ENCODE peak calls at places on chromosomes 6 and 20, in eight cellular contexts. F is tibial artery, C is tibial nerve, G is BJ, O is cardiac fibroblast, K is cardiac muscle cell, H is adrenal gland, U is A549. Q is an unnamed sample.

GRCh38 chr6:41059569-41059968 is 6.6 kb downstream of the APOBEC2 start:
- DNase-seq in C (no peak), G (no peak), O (no peak), F (no peak), K (no peak), U (no peak), H (no peak), Q (no peak)

GRCh38 chr6:170095273-170095976 is 195.5 kb downstream of the DLL1 start:
- DNase-seq in K (no peak), H (peak; percentile 5), F (peak; percentile 55), C (no peak), G (no peak), U (no peak), O (no peak), Q (no peak)

GRCh38 chr6:139402935-139403386 is 28.5 kb upstream of the CITED2 start:
- DNase-seq in C (no peak), K (peak; percentile 65), F (no peak), O (peak; percentile 85), H (no peak), U (no peak), G (peak; percentile 97), Q (peak; percentile 24)

GRCh38 chr20:2342243-2342642 is 38.5 kb upstream of the TGM6 start:
- DNase-seq in H (no peak), F (no peak), G (no peak), C (no peak), U (no peak), K (no peak), O (no peak), Q (no peak)

GRCh38 chr20:15039088-15039762 is 701.8 kb upstream of the FLRT3 start:
- DNase-seq in U (peak; percentile 16), O (no peak), F (no peak), H (no peak), K (no peak), C (no peak), G (no peak), Q (no peak)

GRCh38 chr6:29524982-29525639 is 34.4 kb downstream of the UBD start:
- DNase-seq in K (no peak), H (no peak), O (no peak), F (no peak), G (no peak), U (no peak), C (no peak), Q (no peak)

GRCh38 chr20:4585104-4585753 is 136.5 kb upstream of the PRND start:
- DNase-seq in G (no peak), O (peak; percentile 56), H (no peak), K (peak; percentile 79), U (no peak), C (no peak), F (no peak), Q (no peak)

GRCh38 chr20:39070484-39071231 is 108.5 kb downstream of the DHX35 start:
- DNase-seq in H (peak; percentile 38), K (peak; percentile 24), G (no peak), F (no peak), U (no peak), C (no peak), O (peak; percentile 15), Q (peak; percentile 16)

GRCh38 chr20:49508435-49509199 is 26.1 kb upstream of the KCNB1 start:
- DNase-seq in U (peak; percentile 52), H (no peak), K (peak; percentile 62), F (no peak), G (no peak), O (peak; percentile 61), C (no peak), Q (peak; percentile 43)

GRCh38 chr20:5481872-5482271 is 165.1 kb upstream of the PROKR2 start:
- DNase-seq in C (no peak), H (no peak), G (no peak), O (no peak), U (no peak), F (no peak), K (no peak), Q (no peak)

GRCh38 chr6:137709424-137710281 is 157.4 kb upstream of the TNFAIP3 start:
- DNase-seq in F (no peak), G (no peak), O (no peak), K (no peak), H (no peak), U (no peak), C (no peak), Q (no peak)

GRCh38 chr20:35011589-35012226 is 56.0 kb downstream of the MYH7B start:
- DNase-seq in G (no peak), K (no peak), U (no peak), O (no peak), F (no peak), C (no peak), H (no peak), Q (no peak)

GRCh38 chr6:151088599-151088935 is 151.2 kb upstream of the AKAP12 start:
- DNase-seq in C (no peak), H (no peak), G (no peak), F (peak; percentile 32), U (no peak), O (no peak), K (no peak), Q (no peak)

GRCh38 chr6:76230711-76231110 is 158.2 kb upstream of the IMPG1 start:
- DNase-seq in O (no peak), U (peak; percentile 12), G (no peak), K (no peak), H (no peak), F (no peak), C (no peak), Q (no peak)

GRCh38 chr6:90098637-90099036 is 198.0 kb downstream of the BACH2 start:
- DNase-seq in U (no peak), O (peak; percentile 42), C (no peak), H (no peak), K (peak; percentile 39), F (no peak), G (no peak), Q (peak; percentile 9)

GRCh38 chr6:88047510-88048150 is at the start of gene SPACA1:
- DNase-seq in F (no peak), G (no peak), U (no peak), O (no peak), H (no peak), C (no peak), K (no peak), Q (no peak)

GRCh38 chr6:139124887-139125672 is 9.8 kb upstream of the HECA start:
- DNase-seq in G (no peak), F (no peak), H (peak; percentile 78), C (peak; percentile 19), U (peak; percentile 53), K (peak; percentile 89), O (peak; percentile 85), Q (peak; percentile 57)

GRCh38 chr20:43824699-43825402 is 89.8 kb upstream of the TOX2 start:
- DNase-seq in O (peak; percentile 69), U (peak; percentile 12), G (no peak), C (no peak), F (no peak), K (peak; percentile 70), H (no peak), Q (no peak)

GRCh38 chr20:38125157-38126056 is 39.7 kb downstream of the TGM2 start:
- DNase-seq in K (peak; percentile 92), U (peak; percentile 63), G (no peak), H (peak; percentile 61), C (peak; percentile 41), F (peak; percentile 97), O (peak; percentile 90), Q (no peak)

GRCh38 chr6:85068221-85068620 is 303.8 kb upstream of the TBX18 start:
- DNase-seq in H (no peak), G (no peak), K (no peak), C (no peak), F (no peak), O (peak; percentile 12), U (no peak), Q (no peak)

GRCh38 chr6:148445116-148445515 is 102.5 kb downstream of the SASH1 start:
- DNase-seq in G (no peak), U (no peak), K (no peak), O (no peak), H (no peak), F (no peak), C (no peak), Q (no peak)

GRCh38 chr6:44002071-44002590 is 125.1 kb downstream of the MRPL14 start:
- DNase-seq in K (peak; percentile 32), F (no peak), U (peak; percentile 74), O (no peak), C (no peak), G (no peak), H (no peak), Q (no peak)
- H3K4me3 ChIP-seq in K (peak overlapping the region; percentile 12), F (peak overlapping the region; percentile 49), U (peak overlapping the region; percentile 60), O (peak overlapping the region; percentile 41), C (peak overlapping the region; percentile 24), G (peak overlapping the region; percentile 5), H (no peak overlapping the region), Q (peak overlapping the region; percentile 25)

DNA sequence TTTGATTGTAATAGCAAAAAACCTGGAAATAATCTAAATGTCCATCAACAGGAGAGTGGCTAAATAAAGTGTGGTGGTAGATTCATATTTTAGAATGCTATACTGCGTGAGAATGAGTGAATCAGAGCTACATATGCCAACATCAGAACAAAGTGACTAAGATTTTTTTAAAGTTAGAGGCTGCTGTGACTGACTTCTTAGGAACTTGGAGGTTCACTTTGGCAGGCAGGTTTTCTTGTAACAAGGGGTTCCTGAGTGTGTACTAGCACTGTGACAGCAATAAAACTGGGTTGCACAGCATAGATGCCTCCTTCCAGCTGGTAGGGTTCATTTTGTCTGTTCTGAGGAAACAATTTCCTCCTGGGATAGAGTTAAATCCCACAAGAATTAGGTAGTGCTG is 75.3 kb upstream of the ENPP5 start:
- DNase-seq in K (no peak), U (no peak), C (no peak), O (no peak), H (no peak), G (no peak), F (no peak), Q (no peak)
- TF ChIP-seq CTCF in K (no peak), U (no peak), C (no peak), O (no peak), H (no peak), G (no peak), F (no peak), Q (no peak)

GRCh38 chr6:99347804-99348203 is 1.7 kb downstream of the FAXC start:
- DNase-seq in C (no peak), O (no peak), K (no peak), F (no peak), H (no peak), G (no peak), U (no peak), Q (no peak)
- H3K4me3 ChIP-seq in C (no peak overlapping the region), O (no peak overlapping the region), K (no peak overlapping the region), F (no peak overlapping the region), H (no peak overlapping the region), G (no peak overlapping the region), U (no peak overlapping the region), Q (no peak overlapping the region)

GRCh38 chr6:157761926-157762325 is 61.1 kb upstream of the SNX9 start:
- DNase-seq in F (no peak), K (no peak), H (no peak), G (no peak), C (no peak), O (no peak), U (no peak), Q (no peak)

GRCh38 chr6:157761331-157761921 is 61.6 kb upstream of the SNX9 start:
- DNase-seq in U (no peak), G (no peak), F (no peak), H (no peak), K (peak; percentile 68), O (peak; percentile 64), C (no peak), Q (peak; percentile 59)

GRCh38 chr6:157763894-157764345 is 59.1 kb upstream of the SNX9 start:
- DNase-seq in O (no peak), F (no peak), U (no peak), C (no peak), K (no peak), G (no peak), H (no peak), Q (no peak)

GRCh38 chr6:157763129-157763893 is 59.7 kb upstream of the SNX9 start:
- DNase-seq in O (peak; percentile 72), U (peak; percentile 84), H (peak; percentile 92), G (no peak), C (no peak), K (peak; percentile 68), F (no peak), Q (peak; percentile 33)

GRCh38 chr6:157762636-157763035 is 60.4 kb upstream of the SNX9 start:
- DNase-seq in U (peak; percentile 21), G (no peak), K (no peak), C (no peak), F (no peak), O (no peak), H (no peak), Q (no peak)
- TF ChIP-seq CTCF in U (peak; percentile 18), G (peak; percentile 6), K (peak; percentile 6), C (no peak), F (no peak), O (peak; percentile 17), H (no peak), Q (peak; percentile 14)